ENCODE peak calls at places on chromosomes 13 and 19, in six cellular contexts. One of them, this sample, is unnamed.

GRCh38 chr19:43526884-43527859 is at the start of gene ETHE1:
- DNase-seq in CD4-positive, alpha-beta memory T cell: peak
- DNase-seq in neuronal stem cell: peak
- DNase-seq in D341Med: peak
- DNase-seq in AG08396: peak
- DNase-seq in amniotic epithelial cell: peak
- DNase-seq in this sample: peak

GRCh38 chr19:8335343-8336071 is 7.6 kb downstream of the KANK3 start:
- DNase-seq in AG08396: no peak
- DNase-seq in CD4-positive, alpha-beta memory T cell: peak
- DNase-seq in D341Med: peak
- DNase-seq in amniotic epithelial cell: no peak
- DNase-seq in neuronal stem cell: no peak
- DNase-seq in this sample: no peak

GRCh38 chr19:1154731-1155351 is 19.2 kb downstream of the SBNO2 start:
- DNase-seq in amniotic epithelial cell: peak
- DNase-seq in D341Med: no peak
- DNase-seq in CD4-positive, alpha-beta memory T cell: no peak
- DNase-seq in neuronal stem cell: no peak
- DNase-seq in AG08396: peak
- DNase-seq in this sample: no peak

GRCh38 chr13:102900193-102900608 is 54.4 kb downstream of the ERCC5 start:
- DNase-seq in CD4-positive, alpha-beta memory T cell: no peak
- DNase-seq in AG08396: no peak
- DNase-seq in neuronal stem cell: no peak
- DNase-seq in D341Med: no peak
- DNase-seq in amniotic epithelial cell: no peak
- DNase-seq in this sample: no peak

GRCh38 chr19:18385675-18386542 is at the start of gene GDF15:
- DNase-seq in CD4-positive, alpha-beta memory T cell: peak
- DNase-seq in D341Med: peak
- DNase-seq in amniotic epithelial cell: peak
- DNase-seq in neuronal stem cell: no peak
- DNase-seq in AG08396: peak
- DNase-seq in this sample: peak

GRCh38 chr19:10061717-10062310 is 24.3 kb upstream of the SHFL start:
- DNase-seq in CD4-positive, alpha-beta memory T cell: no peak
- DNase-seq in D341Med: no peak
- DNase-seq in neuronal stem cell: no peak
- DNase-seq in AG08396: peak
- DNase-seq in amniotic epithelial cell: no peak
- DNase-seq in this sample: peak

GRCh38 chr19:11014403-11014911 is 53.6 kb downstream of the SMARCA4 start:
- DNase-seq in CD4-positive, alpha-beta memory T cell: no peak
- DNase-seq in neuronal stem cell: no peak
- DNase-seq in D341Med: no peak
- DNase-seq in amniotic epithelial cell: no peak
- DNase-seq in AG08396: no peak
- DNase-seq in this sample: no peak

GRCh38 chr13:48653074-48654054 is at the start of gene CYSLTR2:
- DNase-seq in neuronal stem cell: no peak
- DNase-seq in D341Med: no peak
- DNase-seq in CD4-positive, alpha-beta memory T cell: peak
- DNase-seq in amniotic epithelial cell: peak
- DNase-seq in AG08396: no peak
- DNase-seq in this sample: no peak

GRCh38 chr13:72194531-72194930 is 327.5 kb upstream of the DACH1 start:
- DNase-seq in neuronal stem cell: no peak
- DNase-seq in CD4-positive, alpha-beta memory T cell: no peak
- DNase-seq in AG08396: no peak
- DNase-seq in D341Med: no peak
- DNase-seq in amniotic epithelial cell: no peak
- DNase-seq in this sample: no peak

GRCh38 chr19:46863818-46864629 is 3.2 kb downstream of the ARHGAP35 start:
- DNase-seq in AG08396: peak
- DNase-seq in D341Med: peak
- DNase-seq in CD4-positive, alpha-beta memory T cell: no peak
- DNase-seq in amniotic epithelial cell: peak
- DNase-seq in neuronal stem cell: peak
- DNase-seq in this sample: peak

GRCh38 chr13:114079601-114080536 is 52.6 kb downstream of the RASA3 start:
- DNase-seq in neuronal stem cell: no peak
- DNase-seq in AG08396: no peak
- DNase-seq in CD4-positive, alpha-beta memory T cell: no peak
- DNase-seq in D341Med: no peak
- DNase-seq in amniotic epithelial cell: no peak
- DNase-seq in this sample: peak

GRCh38 chr13:113322043-113322461 is 25.0 kb downstream of the LAMP1 start:
- DNase-seq in amniotic epithelial cell: no peak
- DNase-seq in D341Med: no peak
- DNase-seq in AG08396: no peak
- DNase-seq in CD4-positive, alpha-beta memory T cell: no peak
- DNase-seq in neuronal stem cell: no peak
- DNase-seq in this sample: no peak

GRCh38 chr19:14450168-14450874 is 17.2 kb downstream of the PKN1 start:
- DNase-seq in amniotic epithelial cell: peak
- DNase-seq in D341Med: peak
- DNase-seq in AG08396: peak
- DNase-seq in neuronal stem cell: no peak
- DNase-seq in CD4-positive, alpha-beta memory T cell: peak
- DNase-seq in this sample: peak

GRCh38 chr13:32381539-32381938 is 46.4 kb downstream of the N4BP2L1 start:
- DNase-seq in AG08396: peak
- DNase-seq in D341Med: peak
- DNase-seq in CD4-positive, alpha-beta memory T cell: peak
- DNase-seq in amniotic epithelial cell: peak
- DNase-seq in neuronal stem cell: peak
- DNase-seq in this sample: peak

GRCh38 chr13:109816979-109817275 is 30.5 kb upstream of the IRS2 start:
- DNase-seq in CD4-positive, alpha-beta memory T cell: no peak
- DNase-seq in amniotic epithelial cell: peak
- DNase-seq in AG08396: peak
- DNase-seq in D341Med: no peak
- DNase-seq in neuronal stem cell: no peak
- DNase-seq in this sample: no peak

GRCh38 chr19:8569066-8569761 is 8.0 kb downstream of the MYO1F start:
- DNase-seq in D341Med: no peak
- DNase-seq in AG08396: peak
- DNase-seq in neuronal stem cell: no peak
- DNase-seq in amniotic epithelial cell: peak
- DNase-seq in CD4-positive, alpha-beta memory T cell: peak
- DNase-seq in this sample: no peak

GRCh38 chr19:30535011-30535410 is 162.8 kb downstream of the ZNF536 start:
- DNase-seq in amniotic epithelial cell: no peak
- DNase-seq in D341Med: no peak
- DNase-seq in neuronal stem cell: no peak
- DNase-seq in AG08396: no peak
- DNase-seq in CD4-positive, alpha-beta memory T cell: no peak
- DNase-seq in this sample: no peak

GRCh38 chr13:45162194-45162593 is 38.7 kb downstream of the KCTD4 start:
- DNase-seq in CD4-positive, alpha-beta memory T cell: no peak
- DNase-seq in neuronal stem cell: no peak
- DNase-seq in AG08396: peak
- DNase-seq in amniotic epithelial cell: peak
- DNase-seq in D341Med: no peak
- DNase-seq in this sample: no peak

GRCh38 chr13:52378312-52378711 is 27.7 kb downstream of the THSD1 start:
- DNase-seq in neuronal stem cell: no peak
- DNase-seq in amniotic epithelial cell: no peak
- DNase-seq in AG08396: no peak
- DNase-seq in CD4-positive, alpha-beta memory T cell: no peak
- DNase-seq in D341Med: no peak
- DNase-seq in this sample: no peak

GRCh38 chr19:18280247-18281081 is 958 bp downstream of the JUND start:
- DNase-seq in neuronal stem cell: no peak
- DNase-seq in CD4-positive, alpha-beta memory T cell: peak
- DNase-seq in D341Med: peak
- DNase-seq in amniotic epithelial cell: peak
- DNase-seq in AG08396: peak
- DNase-seq in this sample: peak